ENCODE peak calls at places on chromosomes 4 and X, in five cellular contexts. A is sigmoid colon, H is IMR-90, B is Peyer's patch, D is lung. W is an unnamed sample.

GRCh38 chr4:44861756-44862155 is 135.4 kb upstream of the GNPDA2 start:
- DNase-seq in B (no peak), H (no peak), A (no peak), D (no peak), W (no peak)

GRCh38 chr4:129136433-129136832 is 40.5 kb downstream of the C4orf33 start:
- DNase-seq in B (no peak), D (no peak), H (no peak), A (no peak), W (no peak)

GRCh38 chrX:40003982-40004535 is 93.7 kb downstream of the BCOR start:
- DNase-seq in B (no peak), D (no peak), H (no peak), A (no peak), W (no peak)

GRCh38 chrX:68658530-68658929 is 11.1 kb downstream of the STARD8 start:
- DNase-seq in D (no peak), B (no peak), A (peak), H (peak), W (no peak)

GRCh38 chrX:143994206-143994605 is 110.3 kb downstream of the UBE2NL start:
- DNase-seq in A (no peak), H (no peak), B (no peak), D (no peak), W (no peak)

GRCh38 chr4:77264826-77265225 is 107.8 kb downstream of the CCNG2 start:
- DNase-seq in B (no peak), H (no peak), D (no peak), A (no peak), W (no peak)

GRCh38 chr4:19266566-19266965 is 985.1 kb upstream of the SLIT2 start:
- DNase-seq in D (no peak), H (no peak), B (no peak), A (no peak), W (no peak)

GRCh38 chr4:89077806-89078205 is 20.8 kb upstream of the FAM13A start:
- DNase-seq in B (no peak), H (no peak), D (no peak), A (no peak), W (no peak)

GRCh38 chr4:155609455-155610059 is 57.1 kb upstream of the GUCY1A1 start:
- DNase-seq in A (no peak), D (no peak), B (no peak), H (peak), W (no peak)

GRCh38 chrX:143664302-143664701 is 28.4 kb upstream of the SLITRK4 start:
- DNase-seq in H (no peak), A (no peak), B (no peak), D (no peak), W (no peak)

DNA sequence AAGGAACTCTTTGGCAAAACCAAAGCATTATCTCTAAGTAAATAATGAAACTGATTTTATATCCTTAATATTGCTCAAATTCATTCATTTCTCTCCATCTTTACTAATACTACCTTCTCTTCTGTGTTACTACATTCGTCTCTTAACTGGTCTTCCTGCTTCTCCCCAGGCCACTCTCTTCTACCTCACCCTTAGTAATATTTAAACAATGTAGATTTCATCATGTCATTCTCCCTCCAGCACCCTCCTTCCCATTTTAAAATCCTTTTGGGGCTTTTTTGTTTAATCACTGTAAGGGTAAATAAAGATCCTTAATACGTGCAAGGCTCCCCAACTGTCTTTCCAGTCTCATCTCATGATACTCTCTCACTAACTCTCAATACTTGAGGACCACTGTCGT is 19.4 kb downstream of the FHIP1A start:
- DNase-seq in D (no peak), H (no peak), B (no peak), A (no peak), W (no peak)
- H3K27ac ChIP-seq in D (no peak), H (no peak), B (no peak), A (no peak), W (peak)

DNA sequence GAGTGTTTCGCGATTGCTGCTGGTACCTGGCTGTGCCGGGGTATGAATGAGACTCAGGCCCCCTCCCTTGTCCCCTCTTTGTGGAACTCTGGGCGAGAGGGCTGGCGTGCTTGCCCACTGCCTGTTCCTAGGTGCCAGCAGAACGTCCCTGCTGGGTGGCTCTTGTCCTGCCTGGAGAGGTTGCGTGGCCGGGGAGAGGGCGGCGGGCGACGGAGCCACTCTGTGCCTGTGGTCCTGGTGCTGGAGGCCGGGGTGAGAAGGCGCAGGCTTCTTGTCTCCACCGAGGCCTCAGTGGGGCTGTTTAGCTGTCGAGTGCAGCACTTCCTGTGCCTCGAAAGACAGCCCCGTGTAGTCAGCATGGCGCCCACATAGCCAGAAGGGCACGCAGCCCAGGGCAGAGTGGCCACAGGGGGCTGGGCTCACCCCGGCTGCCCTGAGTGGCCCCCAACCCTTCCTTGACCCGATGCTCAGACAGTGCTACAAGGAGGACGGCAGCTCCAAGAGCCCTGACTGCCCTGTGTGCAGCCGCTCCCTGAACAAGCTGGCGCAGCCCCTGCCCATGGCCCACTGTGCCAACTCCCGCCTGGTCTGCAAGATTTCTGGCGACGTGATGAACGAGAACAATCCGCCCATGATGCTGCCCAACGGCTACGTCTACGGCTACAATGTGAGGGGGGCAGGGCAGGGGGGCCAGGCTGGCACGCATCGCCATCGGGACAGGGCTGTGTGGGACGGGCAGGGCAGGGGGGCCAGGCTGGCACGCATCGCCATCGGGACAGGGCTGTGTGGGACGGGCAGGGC is 8.9 kb upstream of the UVSSA start:
- DNase-seq in A (no peak), B (no peak), H (no peak), D (no peak), W (no peak)
- H3K27ac ChIP-seq in A (no peak), B (peak), H (no peak), D (no peak), W (peak)

DNA sequence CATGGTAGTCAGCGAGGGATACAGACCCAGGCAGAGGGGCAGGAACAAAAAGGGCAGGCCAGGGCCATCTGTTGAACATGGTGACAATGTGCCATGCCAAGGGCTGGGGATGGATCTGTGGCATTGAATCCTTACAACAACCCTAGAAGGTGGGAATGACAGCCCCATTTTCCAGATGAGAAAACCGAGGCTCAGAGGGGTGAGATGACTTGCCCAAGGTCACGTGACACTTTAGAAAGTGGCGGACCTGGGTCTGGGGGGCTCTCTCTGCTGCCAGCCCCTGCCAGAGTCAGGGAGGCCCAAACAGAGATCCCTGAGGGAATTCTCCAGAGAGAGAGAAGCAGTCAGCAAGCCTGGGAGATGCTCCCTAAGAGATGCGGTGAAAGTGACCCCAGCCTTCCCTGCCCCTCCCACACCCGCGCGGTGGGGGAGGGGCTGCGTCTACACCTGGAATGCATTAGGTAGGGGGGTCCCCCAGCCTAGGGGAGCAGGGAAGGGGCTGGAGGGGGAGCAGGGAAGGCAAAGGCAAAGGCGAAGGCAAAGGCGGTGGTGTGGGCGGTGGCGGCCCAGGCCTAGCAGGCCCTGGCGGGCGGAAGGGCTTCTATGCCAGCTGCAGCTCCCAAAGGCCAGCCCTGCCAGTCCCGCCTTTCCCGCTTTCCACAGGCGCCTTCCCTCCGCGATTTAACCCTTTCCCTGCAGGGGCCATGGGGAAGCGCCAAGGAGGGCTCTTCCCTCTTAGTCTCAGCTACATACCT is 13.0 kb downstream of the FGD1 start:
- DNase-seq in D (no peak), H (no peak), B (no peak), A (no peak), W (no peak)
- H3K27ac ChIP-seq in D (no peak), H (peak), B (peak), A (peak), W (no peak)

GRCh38 chr4:74366367-74366891 is 1.5 kb downstream of the EREG start:
- DNase-seq in A (no peak), D (no peak), H (no peak), B (no peak), W (no peak)

GRCh38 chr4:74367656-74368055 is 2.7 kb downstream of the EREG start:
- DNase-seq in A (no peak), D (no peak), B (no peak), H (no peak), W (no peak)

GRCh38 chr4:74365761-74366160 is 816 bp downstream of the EREG start:
- DNase-seq in A (peak), D (no peak), H (no peak), B (peak), W (no peak)

GRCh38 chr4:74362347-74362746 is 2.6 kb upstream of the EREG start:
- DNase-seq in D (no peak), H (peak), B (no peak), A (no peak), W (no peak)

DNA sequence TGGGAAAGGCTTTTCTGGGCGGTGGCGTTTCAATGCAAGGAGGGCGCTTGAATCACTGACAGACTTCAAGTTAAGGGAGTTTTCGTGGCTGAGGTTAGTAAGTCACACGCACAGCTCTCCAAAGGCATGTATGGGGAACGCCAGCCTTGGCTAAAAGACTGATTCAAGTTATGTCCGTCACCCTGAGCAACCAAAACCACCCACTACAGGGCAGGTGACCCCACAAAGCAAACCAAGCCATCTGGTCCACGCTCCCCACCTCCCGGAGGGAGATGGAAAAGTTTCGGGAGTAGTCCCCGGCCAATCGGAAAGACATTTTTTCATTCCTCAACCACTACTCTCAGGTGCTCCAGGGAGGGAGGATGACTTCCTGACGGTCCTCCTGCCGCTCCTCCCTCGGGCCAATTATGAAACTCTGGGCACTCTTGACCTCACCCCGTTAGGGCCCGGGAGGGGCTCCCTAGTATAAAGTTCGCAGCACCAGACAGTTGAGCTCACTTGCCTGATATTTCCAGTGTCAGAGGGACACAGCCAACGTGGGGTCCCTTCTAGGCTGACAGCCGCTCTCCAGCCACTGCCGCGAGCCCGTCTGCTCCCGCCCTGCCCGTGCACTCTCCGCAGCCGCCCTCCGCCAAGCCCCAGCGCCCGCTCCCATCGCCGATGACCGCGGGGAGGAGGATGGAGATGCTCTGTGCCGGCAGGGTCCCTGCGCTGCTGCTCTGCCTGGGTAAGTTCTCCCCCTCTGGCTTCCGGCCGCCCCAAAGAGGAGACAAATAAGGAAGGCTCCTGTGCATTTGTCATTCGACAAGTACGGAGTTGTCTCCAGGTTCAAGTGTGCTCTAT is at the start of gene EREG:
- DNase-seq in B (peak), A (peak), H (peak), D (no peak), W (peak)
- H3K27ac ChIP-seq in B (peak), A (no peak), H (no peak), D (peak), W (peak)